ENCODE peak calls at places on chromosome 10, in nine cellular contexts. O is AG10803, P is AG04449, K is AG09309, U is GM04504, Y is T-helper 1 cell, Z is RCC 7860, F is GM19239, S is PC-3. G is an unnamed sample.

GRCh38 chr10:49187044-49187484 is 1.1 kb downstream of the TMEM273 start:
- DNase-seq in Y (no peak), U (no peak), K (no peak), Z (peak), O (no peak), P (no peak), S (no peak), F (no peak), G (no peak)

GRCh38 chr10:132520147-132520811 is 17.3 kb upstream of the INPP5A start:
- DNase-seq in S (no peak), Y (no peak), F (no peak), O (peak), Z (no peak), U (peak), P (no peak), K (peak), G (peak)

GRCh38 chr10:6221971-6222751 is 19.4 kb downstream of the PFKFB3 start:
- DNase-seq in O (peak), Y (no peak), P (no peak), U (peak), K (no peak), S (no peak), F (no peak), Z (peak), G (no peak)

GRCh38 chr10:1178506-1178905 is 122.3 kb downstream of the WDR37 start:
- DNase-seq in Z (no peak), S (no peak), P (no peak), F (no peak), U (no peak), Y (no peak), O (no peak), K (no peak), G (no peak)

GRCh38 chr10:79274279-79275104 is 72.8 kb upstream of the PPIF start:
- DNase-seq in S (no peak), P (no peak), U (peak), F (no peak), Z (no peak), Y (no peak), O (peak), K (no peak), G (no peak)

GRCh38 chr10:77131214-77131613 is 506.4 kb downstream of the KCNMA1 start:
- DNase-seq in Y (no peak), U (no peak), P (no peak), O (no peak), K (no peak), Z (no peak), F (no peak), S (peak), G (no peak)

GRCh38 chr10:59018977-59019376 is 157.5 kb upstream of the PHYHIPL start:
- DNase-seq in Z (no peak), U (no peak), P (no peak), K (no peak), Y (no peak), O (peak), F (no peak), S (no peak), G (no peak)

GRCh38 chr10:113222207-113222606 is 272.2 kb downstream of the TCF7L2 start:
- DNase-seq in P (no peak), Z (no peak), U (no peak), S (no peak), K (no peak), Y (no peak), F (no peak), O (peak), G (no peak)

GRCh38 chr10:10332786-10333185 is 684.9 kb upstream of the CELF2 start:
- DNase-seq in U (no peak), K (no peak), P (no peak), Y (no peak), Z (no peak), O (no peak), S (no peak), F (no peak), G (peak)

GRCh38 chr10:11434323-11434722 is 177.1 kb downstream of the USP6NL start:
- DNase-seq in S (no peak), P (no peak), K (no peak), Y (no peak), F (no peak), Z (no peak), U (no peak), O (no peak), G (peak)

GRCh38 chr10:51862149-51862548 is 162.8 kb upstream of the CSTF2T start:
- DNase-seq in F (no peak), Y (no peak), P (no peak), Z (no peak), K (no peak), S (no peak), O (no peak), U (no peak), G (no peak)

GRCh38 chr10:76436367-76436766 is 1004.9 kb downstream of the LRMDA start:
- DNase-seq in Z (no peak), S (no peak), O (no peak), F (no peak), Y (no peak), K (no peak), U (no peak), P (no peak), G (no peak)

GRCh38 chr10:97765201-97765600 is 6.6 kb downstream of the SFRP5 start:
- DNase-seq in Z (no peak), O (no peak), S (no peak), K (no peak), F (no peak), Y (no peak), U (no peak), P (no peak), G (no peak)

GRCh38 chr10:102718220-102718619 is 3.8 kb downstream of the SFXN2 start:
- DNase-seq in K (no peak), P (no peak), Z (no peak), U (no peak), S (no peak), F (no peak), O (no peak), Y (no peak), G (no peak)

GRCh38 chr10:10794776-10795175 is 222.9 kb upstream of the CELF2 start:
- DNase-seq in S (peak), K (peak), F (no peak), P (no peak), Z (peak), U (no peak), Y (no peak), O (peak), G (no peak)

GRCh38 chr10:12476661-12477060 is 127.3 kb downstream of the CAMK1D start:
- DNase-seq in S (no peak), Y (no peak), U (no peak), K (no peak), Z (no peak), P (no peak), O (no peak), F (no peak), G (no peak)

GRCh38 chr10:16717617-16718395 is 99.4 kb downstream of the RSU1 start:
- DNase-seq in K (peak), O (peak), U (peak), P (peak), F (no peak), Y (no peak), Z (no peak), S (no peak), G (no peak)

GRCh38 chr10:79392506-79393176 is 45.4 kb downstream of the PPIF start:
- DNase-seq in F (no peak), Y (no peak), Z (no peak), O (no peak), U (no peak), K (no peak), S (no peak), P (no peak), G (no peak)

GRCh38 chr10:82245157-82245556 is 370.2 kb downstream of the NRG3 start:
- DNase-seq in U (no peak), P (no peak), O (no peak), Y (no peak), Z (no peak), K (no peak), F (no peak), S (no peak), G (no peak)

GRCh38 chr10:26997610-26998009 is 102.7 kb downstream of the ANKRD26 start:
- DNase-seq in F (no peak), P (no peak), U (no peak), S (no peak), O (no peak), Y (peak), K (no peak), Z (no peak), G (no peak)

GRCh38 chr10:78906734-78907385 is 161.9 kb upstream of the ZMIZ1 start:
- DNase-seq in Z (no peak), O (no peak), U (no peak), K (no peak), Y (no peak), S (no peak), F (no peak), P (no peak), G (no peak)

G was measured in GM13977.